ENCODE peak calls at places on chromosomes 2 and 18, in eight cellular contexts. E is brain microvascular endothelial cell; S is Daoy; Y is NCI-H1105 treated with DMSO at 0.1 percent for 48 hours; T is NK-92 treated with Interleukin-12 subunit alpha and Interleukin-12 subunit beta, amount 100 ng/mL, for 24 hours; H is GM04504; K is activated naive CD4-positive, alpha-beta T cell treated with anti-CD3 and anti-CD28 coated beads, Interleukin-2, amount 10 ng/mL, durations not matched to agents 7 days and 5 days; P is memory B cell. C is an unnamed sample.

GRCh38 chr2:21268197-21268870 is 144.6 kb downstream of the TDRD15 start:
- DNase-seq in T (no peak), P (no peak), H (no peak), Y (no peak), K (no peak), E (no peak), S (no peak), C (no peak)

GRCh38 chr2:37457401-37457901 is 113.0 kb downstream of the QPCT start:
- DNase-seq in E (peak), K (no peak), Y (no peak), T (no peak), P (no peak), H (no peak), S (no peak), C (no peak)

GRCh38 chr2:112824701-112825099 is 11.9 kb downstream of the IL1B start:
- DNase-seq in S (no peak), Y (no peak), H (no peak), T (peak), K (no peak), E (no peak), P (no peak), C (no peak)

GRCh38 chr18:55475916-55476315 is 112.1 kb downstream of the TCF4 start:
- DNase-seq in S (no peak), E (no peak), H (no peak), K (no peak), P (no peak), T (no peak), Y (no peak), C (no peak)

GRCh38 chr2:23940976-23941605 is 828 bp downstream of the UBXN2A start:
- DNase-seq in K (no peak), Y (peak), T (no peak), P (no peak), E (peak), S (no peak), H (no peak), C (no peak)

GRCh38 chr2:217904614-217904965 is 98.2 kb downstream of the TNS1 start:
- DNase-seq in T (no peak), S (no peak), P (no peak), Y (no peak), K (no peak), E (no peak), H (no peak), C (no peak)

GRCh38 chr2:42072349-42073118 is 24.7 kb downstream of the PKDCC start:
- DNase-seq in T (no peak), K (no peak), E (no peak), P (no peak), Y (peak), H (no peak), S (no peak), C (no peak)

GRCh38 chr2:64482765-64483504 is 29.0 kb downstream of the LGALSL start:
- DNase-seq in S (peak), K (no peak), P (no peak), H (no peak), E (peak), T (no peak), Y (no peak), C (no peak)

GRCh38 chr18:73577365-73577764 is 570.3 kb downstream of the FBXO15 start:
- DNase-seq in P (no peak), K (no peak), S (no peak), Y (no peak), E (no peak), T (no peak), H (no peak), C (no peak)

GRCh38 chr2:225100269-225100668 is 58.0 kb upstream of the DOCK10 start:
- DNase-seq in T (no peak), E (peak), K (no peak), Y (no peak), S (no peak), H (no peak), P (no peak), C (no peak)

GRCh38 chr2:168084267-168084781 is 163.1 kb downstream of the STK39 start:
- DNase-seq in T (no peak), K (no peak), H (no peak), S (no peak), P (no peak), Y (no peak), E (no peak), C (no peak)

GRCh38 chr18:68456985-68457384 is 257.9 kb downstream of the TMX3 start:
- DNase-seq in Y (no peak), T (no peak), E (peak), S (no peak), P (no peak), H (no peak), K (no peak), C (no peak)